ENCODE peak calls at places on chromosome 1, in four cellular contexts. One of them, this sample, is unnamed.

GRCh38 chr1:48003741-48004503 is 6.7 kb upstream of the TRABD2B start:
- DNase-seq in psoas muscle: no peak
- DNase-seq in Caco-2: no peak
- DNase-seq in adrenal gland: no peak
- DNase-seq in this sample: no peak

GRCh38 chr1:9169601-9170137 is 40.8 kb upstream of the GPR157 start:
- DNase-seq in psoas muscle: no peak
- DNase-seq in Caco-2: no peak
- DNase-seq in adrenal gland: no peak
- DNase-seq in this sample: no peak

GRCh38 chr1:7046314-7046713 is 261.1 kb downstream of the CAMTA1 start:
- DNase-seq in psoas muscle: no peak
- DNase-seq in Caco-2: no peak
- DNase-seq in adrenal gland: peak; percentile 50
- DNase-seq in this sample: no peak

GRCh38 chr1:207798847-207799246 is 47.0 kb downstream of the CD46 start:
- DNase-seq in psoas muscle: no peak
- DNase-seq in Caco-2: no peak
- DNase-seq in adrenal gland: no peak
- DNase-seq in this sample: no peak

GRCh38 chr1:16249838-16250241 is 12.9 kb upstream of the CPLANE2 start:
- DNase-seq in psoas muscle: peak; percentile 50
- DNase-seq in Caco-2: no peak
- DNase-seq in adrenal gland: peak; percentile 65
- DNase-seq in this sample: no peak

GRCh38 chr1:160076295-160076694 is 5.0 kb upstream of the KCNJ9 start:
- DNase-seq in psoas muscle: no peak
- DNase-seq in Caco-2: no peak
- DNase-seq in adrenal gland: no peak
- DNase-seq in this sample: no peak

GRCh38 chr1:235313931-235314678 is 13.9 kb downstream of the ARID4B start:
- DNase-seq in psoas muscle: no peak
- DNase-seq in Caco-2: no peak
- DNase-seq in adrenal gland: no peak
- DNase-seq in this sample: no peak

GRCh38 chr1:85290826-85291225 is 14.4 kb upstream of the BCL10 start:
- DNase-seq in psoas muscle: no peak
- DNase-seq in Caco-2: no peak
- DNase-seq in adrenal gland: no peak
- DNase-seq in this sample: no peak

GRCh38 chr1:245407983-245408382 is 253.2 kb downstream of the KIF26B start:
- DNase-seq in psoas muscle: no peak
- DNase-seq in Caco-2: no peak
- DNase-seq in adrenal gland: no peak
- DNase-seq in this sample: no peak

GRCh38 chr1:148308832-148309458 is 156.9 kb upstream of the NBPF11 start:
- DNase-seq in psoas muscle: no peak
- DNase-seq in Caco-2: no peak
- DNase-seq in adrenal gland: no peak
- DNase-seq in this sample: no peak

GRCh38 chr1:24308365-24309015 is 10.7 kb upstream of the GRHL3 start:
- DNase-seq in psoas muscle: no peak
- DNase-seq in Caco-2: no peak
- DNase-seq in adrenal gland: no peak
- DNase-seq in this sample: peak; percentile 66

GRCh38 chr1:61119085-61119484 is 36.7 kb downstream of the NFIA start:
- DNase-seq in psoas muscle: no peak
- DNase-seq in Caco-2: no peak
- DNase-seq in adrenal gland: no peak
- DNase-seq in this sample: no peak

GRCh38 chr1:169999357-169999756 is 75.1 kb downstream of the KIFAP3 start:
- DNase-seq in psoas muscle: no peak
- DNase-seq in Caco-2: no peak
- DNase-seq in adrenal gland: peak; percentile 13
- DNase-seq in this sample: no peak

GRCh38 chr1:95974586-95974985 is 740.6 kb downstream of the RWDD3 start:
- DNase-seq in psoas muscle: no peak
- DNase-seq in Caco-2: no peak
- DNase-seq in adrenal gland: no peak
- DNase-seq in this sample: no peak

GRCh38 chr1:112806090-112806642 is 91.0 kb upstream of the PPM1J start:
- DNase-seq in psoas muscle: no peak
- DNase-seq in Caco-2: no peak
- DNase-seq in adrenal gland: no peak
- DNase-seq in this sample: no peak

GRCh38 chr1:39412079-39412478 is 79.4 kb upstream of the BMP8A start:
- DNase-seq in psoas muscle: no peak
- DNase-seq in Caco-2: no peak
- DNase-seq in adrenal gland: no peak
- DNase-seq in this sample: no peak

GRCh38 chr1:14067686-14068085 is 367.7 kb downstream of the PRDM2 start:
- DNase-seq in psoas muscle: no peak
- DNase-seq in Caco-2: no peak
- DNase-seq in adrenal gland: no peak
- DNase-seq in this sample: no peak

GRCh38 chr1:182634306-182635072 is 30.3 kb upstream of the RGS16 start:
- DNase-seq in psoas muscle: no peak
- DNase-seq in Caco-2: no peak
- DNase-seq in adrenal gland: no peak
- DNase-seq in this sample: no peak

GRCh38 chr1:81873946-81874345 is 73.2 kb downstream of the ADGRL2 start:
- DNase-seq in psoas muscle: no peak
- DNase-seq in Caco-2: no peak
- DNase-seq in adrenal gland: no peak
- DNase-seq in this sample: no peak

GRCh38 chr1:98210064-98210463 is 289.2 kb upstream of the DPYD start:
- DNase-seq in psoas muscle: no peak
- DNase-seq in Caco-2: peak; percentile 61
- DNase-seq in adrenal gland: no peak
- DNase-seq in this sample: no peak

GRCh38 chr1:218874313-218874712 is 299.4 kb upstream of the LYPLAL1 start:
- DNase-seq in psoas muscle: no peak
- DNase-seq in Caco-2: no peak
- DNase-seq in adrenal gland: no peak
- DNase-seq in this sample: no peak

DNA sequence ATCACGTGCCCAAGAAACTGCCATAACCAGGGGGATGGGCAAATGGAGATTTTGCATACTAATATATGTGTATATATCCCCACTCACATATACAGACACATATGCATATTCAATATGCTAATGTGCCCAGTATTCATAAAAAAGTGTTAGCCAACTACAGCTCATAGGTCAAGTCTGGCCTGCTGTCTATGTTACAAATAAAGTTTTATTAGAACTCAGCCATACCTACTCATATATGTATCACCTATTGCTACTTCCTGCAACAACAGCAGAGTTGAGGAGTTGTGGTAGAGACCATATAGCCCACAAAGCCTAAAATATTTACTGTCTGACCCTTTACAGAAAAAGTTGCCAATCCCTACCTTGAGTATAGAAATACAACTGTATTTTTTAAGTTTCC is 93.3 kb downstream of the SDCCAG8 start:
- DNase-seq in psoas muscle: no peak
- DNase-seq in Caco-2: no peak
- DNase-seq in adrenal gland: no peak
- DNase-seq in this sample: no peak
- H3K36me3 ChIP-seq in psoas muscle: no peaks in the 10 kb centered on the region
- H3K36me3 ChIP-seq in Caco-2: no peaks in the 10 kb centered on the region
- H3K36me3 ChIP-seq in adrenal gland: no peaks in the 10 kb centered on the region
- H3K36me3 ChIP-seq in this sample: no peaks in the 10 kb centered on the region

GRCh38 chr1:201585901-201586300 is 47.0 kb downstream of the NAV1 start:
- DNase-seq in psoas muscle: no peak
- DNase-seq in Caco-2: no peak
- DNase-seq in adrenal gland: no peak
- DNase-seq in this sample: no peak
- H3K4me1 ChIP-seq in psoas muscle: no peaks in the 10 kb centered on the region
- H3K4me1 ChIP-seq in Caco-2: no peaks in the 10 kb centered on the region
- H3K4me1 ChIP-seq in adrenal gland: peaks cover 4% of the 10 kb centered on the region
- H3K4me1 ChIP-seq in this sample: peaks cover 5% of the 10 kb centered on the region

GRCh38 chr1:247193958-247194357 is 22.1 kb upstream of the ZNF124 start:
- DNase-seq in psoas muscle: no peak
- DNase-seq in Caco-2: no peak
- DNase-seq in adrenal gland: no peak
- DNase-seq in this sample: no peak
- H3K9me3 ChIP-seq in psoas muscle: peaks cover 44% of the 10 kb centered on the region
- H3K9me3 ChIP-seq in Caco-2: peaks cover 35% of the 10 kb centered on the region
- H3K9me3 ChIP-seq in adrenal gland: peaks cover 40% of the 10 kb centered on the region
- H3K9me3 ChIP-seq in this sample: no peaks in the 10 kb centered on the region

GRCh38 chr1:110390692-110391232 is at the start of gene SLC16A4:
- DNase-seq in psoas muscle: no peak
- DNase-seq in Caco-2: peak; percentile 45
- DNase-seq in adrenal gland: no peak
- DNase-seq in this sample: no peak
- H3K36me3 ChIP-seq in psoas muscle: no peaks in the 10 kb centered on the region
- H3K36me3 ChIP-seq in Caco-2: no peaks in the 10 kb centered on the region
- H3K36me3 ChIP-seq in adrenal gland: no peaks in the 10 kb centered on the region
- H3K36me3 ChIP-seq in this sample: no peaks in the 10 kb centered on the region

GRCh38 chr1:156101880-156102279 is 12.6 kb upstream of the LMNA start:
- DNase-seq in psoas muscle: peak; percentile 47
- DNase-seq in Caco-2: no peak
- DNase-seq in adrenal gland: no peak
- DNase-seq in this sample: no peak

GRCh38 chr1:156102634-156103511 is 11.6 kb upstream of the LMNA start:
- DNase-seq in psoas muscle: no peak
- DNase-seq in Caco-2: no peak
- DNase-seq in adrenal gland: no peak
- DNase-seq in this sample: no peak

GRCh38 chr1:156098782-156099181 is 15.7 kb upstream of the LMNA start:
- DNase-seq in psoas muscle: no peak
- DNase-seq in Caco-2: no peak
- DNase-seq in adrenal gland: no peak
- DNase-seq in this sample: no peak

GRCh38 chr1:156099282-156099681 is 15.2 kb upstream of the LMNA start:
- DNase-seq in psoas muscle: no peak
- DNase-seq in Caco-2: no peak
- DNase-seq in adrenal gland: no peak
- DNase-seq in this sample: no peak

DNA sequence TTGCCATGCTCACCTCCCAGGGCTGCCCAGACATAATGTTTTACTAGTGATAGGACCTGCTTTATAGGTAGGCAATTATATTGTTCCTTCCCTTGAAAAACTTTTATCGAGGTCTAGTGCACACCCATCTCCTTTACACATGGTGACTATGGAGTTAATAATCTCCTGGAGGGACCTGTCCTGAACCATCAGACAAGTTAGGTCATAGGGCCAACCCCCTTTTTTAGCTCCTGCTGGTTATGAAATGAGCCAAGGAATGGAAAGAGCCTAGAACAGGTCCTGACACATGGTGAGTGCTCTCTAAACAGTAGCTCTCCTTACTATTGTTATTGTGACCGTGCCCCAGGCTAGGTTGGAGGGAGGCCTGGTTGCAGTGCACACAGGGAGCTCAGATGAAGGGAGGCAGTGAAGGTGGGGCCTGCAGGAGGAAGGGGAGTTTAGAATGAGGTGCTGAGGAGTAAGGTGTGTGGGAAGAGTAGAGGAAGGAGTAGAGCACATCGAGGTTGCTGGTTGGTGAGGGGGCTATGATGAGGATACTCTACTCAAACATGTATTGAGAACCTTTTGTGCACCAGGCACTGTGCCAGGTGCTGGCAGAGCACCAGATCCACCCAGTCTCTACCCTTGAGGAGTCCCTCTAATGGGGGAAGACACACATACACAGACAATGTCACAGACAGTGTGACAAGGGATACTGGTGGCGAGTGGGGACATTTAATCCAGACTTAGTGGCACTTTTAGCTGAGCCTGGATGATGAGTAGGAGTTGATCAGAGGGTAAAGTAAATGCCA is 14.1 kb upstream of the LMNA start:
- DNase-seq in psoas muscle: no peak
- DNase-seq in Caco-2: no peak
- DNase-seq in adrenal gland: no peak
- DNase-seq in this sample: no peak
- H3K4me1 ChIP-seq in psoas muscle: peaks cover 42% of the 10 kb centered on the region
- H3K4me1 ChIP-seq in Caco-2: peaks cover 48% of the 10 kb centered on the region
- H3K4me1 ChIP-seq in adrenal gland: peaks cover 65% of the 10 kb centered on the region
- H3K4me1 ChIP-seq in this sample: peaks cover 18% of the 10 kb centered on the region